ENCODE peak calls at places on chromosomes 16 and 17, in six cellular contexts. H is K562, N is stomach, Y is sigmoid colon, W is suprapubic skin, B is SK-N-SH. O is an unnamed sample.

GRCh38 chr17:56798916-56799315 is 34.8 kb downstream of the C17orf67 start:
- DNase-seq in H (peak; percentile 74), W (no peak), N (no peak), Y (no peak), B (no peak), O (no peak)

GRCh38 chr16:83205896-83206295 is 579.1 kb downstream of the CDH13 start:
- DNase-seq in W (no peak), B (no peak), N (no peak), Y (no peak), H (no peak), O (no peak)

GRCh38 chr16:23496826-23497542 is 13.3 kb downstream of the GGA2 start:
- DNase-seq in Y (no peak), B (no peak), N (no peak), W (no peak), H (no peak), O (no peak)

GRCh38 chr17:20008242-20009051 is 712 bp upstream of the SPECC1 start:
- DNase-seq in B (peak; percentile 66), W (no peak), N (no peak), Y (no peak), H (peak; percentile 59), O (no peak)

GRCh38 chr16:22969567-22969966 is 155.6 kb downstream of the HS3ST2 start:
- DNase-seq in B (no peak), Y (no peak), W (no peak), H (no peak), N (no peak), O (no peak)

GRCh38 chr17:46764709-46765401 is 53.6 kb downstream of the WNT3 start:
- DNase-seq in H (peak; percentile 87), W (no peak), Y (no peak), B (peak; percentile 59), N (peak; percentile 72), O (no peak)

GRCh38 chr17:42520540-42520951 is 15.5 kb upstream of the NAGLU start:
- DNase-seq in W (no peak), Y (no peak), H (peak; percentile 48), N (no peak), B (no peak), O (no peak)

GRCh38 chr17:61251939-61252865 is 147.4 kb upstream of the TBX2 start:
- DNase-seq in Y (peak; percentile 95), W (peak; percentile 87), N (peak; percentile 76), B (peak; percentile 42), H (no peak), O (peak; percentile 98)

GRCh38 chr17:8152112-8152775 is at the start of gene PER1:
- DNase-seq in N (peak; percentile 97), B (peak; percentile 94), H (peak; percentile 92), W (peak; percentile 98), Y (peak; percentile 99), O (peak; percentile 99)

GRCh38 chr17:51257150-51258081 is 2.4 kb downstream of the MBTD1 start:
- DNase-seq in B (no peak), Y (no peak), N (no peak), W (no peak), H (no peak), O (no peak)
- TF ChIP-seq POLR2AphosphoS5 in B (no peak), Y (no peak), N (no peak), W (no peak), H (no peak), O (no peak)

GRCh38 chr17:79843917-79844815 is 4.9 kb upstream of the CBX4 start:
- DNase-seq in N (peak; percentile 70), W (peak; percentile 80), H (no peak), B (peak; percentile 94), Y (peak; percentile 84), O (no peak)
- H3K27ac ChIP-seq in N (peak overlapping the region; percentile 70), W (peak overlapping the region; percentile 74), H (no peak overlapping the region), B (peak overlapping the region; percentile 50), Y (peak overlapping the region; percentile 60), O (peak overlapping the region; percentile 19)

DNA sequence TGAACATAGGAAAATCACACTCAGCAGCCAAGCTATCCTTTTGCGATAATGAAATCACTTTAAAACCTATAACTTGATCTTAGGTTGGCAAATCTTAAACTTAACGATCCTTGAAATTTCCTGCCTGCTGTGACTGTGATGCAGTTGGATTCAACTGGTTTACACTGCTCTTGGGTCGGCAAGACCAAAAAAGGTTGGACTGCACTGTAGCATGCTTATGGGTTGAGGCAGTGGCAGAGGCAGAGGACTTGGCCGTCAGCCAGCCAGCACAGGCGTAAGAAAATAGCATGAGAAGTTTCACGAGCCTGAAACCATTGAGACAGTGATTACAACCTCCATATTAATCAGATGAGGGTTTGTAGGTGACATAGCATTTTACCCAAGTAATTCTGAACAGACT is 21.4 kb downstream of the WSB1 start:
- DNase-seq in Y (peak; percentile 97), H (peak; percentile 21), B (no peak), N (peak; percentile 67), W (no peak), O (peak; percentile 94)
- TF ChIP-seq EP300 in Y (no peak), H (no peak), B (no peak), N (peak; percentile 29), W (no peak), O (no peak)

GRCh38 chr17:40349477-40350409 is 14.8 kb downstream of the GJD3 start:
- DNase-seq in W (peak; percentile 72), B (no peak), H (no peak), N (peak; percentile 63), Y (no peak), O (no peak)

GRCh38 chr17:40352779-40353394 is 11.7 kb downstream of the GJD3 start:
- DNase-seq in B (no peak), Y (no peak), W (no peak), N (no peak), H (peak; percentile 72), O (no peak)

GRCh38 chr17:40352044-40352778 is 12.3 kb downstream of the GJD3 start:
- DNase-seq in H (no peak), N (no peak), W (no peak), B (no peak), Y (no peak), O (no peak)

GRCh38 chr17:40350410-40351184 is 13.9 kb downstream of the GJD3 start:
- DNase-seq in N (no peak), W (peak; percentile 70), Y (no peak), B (peak; percentile 79), H (peak; percentile 47), O (no peak)

DNA sequence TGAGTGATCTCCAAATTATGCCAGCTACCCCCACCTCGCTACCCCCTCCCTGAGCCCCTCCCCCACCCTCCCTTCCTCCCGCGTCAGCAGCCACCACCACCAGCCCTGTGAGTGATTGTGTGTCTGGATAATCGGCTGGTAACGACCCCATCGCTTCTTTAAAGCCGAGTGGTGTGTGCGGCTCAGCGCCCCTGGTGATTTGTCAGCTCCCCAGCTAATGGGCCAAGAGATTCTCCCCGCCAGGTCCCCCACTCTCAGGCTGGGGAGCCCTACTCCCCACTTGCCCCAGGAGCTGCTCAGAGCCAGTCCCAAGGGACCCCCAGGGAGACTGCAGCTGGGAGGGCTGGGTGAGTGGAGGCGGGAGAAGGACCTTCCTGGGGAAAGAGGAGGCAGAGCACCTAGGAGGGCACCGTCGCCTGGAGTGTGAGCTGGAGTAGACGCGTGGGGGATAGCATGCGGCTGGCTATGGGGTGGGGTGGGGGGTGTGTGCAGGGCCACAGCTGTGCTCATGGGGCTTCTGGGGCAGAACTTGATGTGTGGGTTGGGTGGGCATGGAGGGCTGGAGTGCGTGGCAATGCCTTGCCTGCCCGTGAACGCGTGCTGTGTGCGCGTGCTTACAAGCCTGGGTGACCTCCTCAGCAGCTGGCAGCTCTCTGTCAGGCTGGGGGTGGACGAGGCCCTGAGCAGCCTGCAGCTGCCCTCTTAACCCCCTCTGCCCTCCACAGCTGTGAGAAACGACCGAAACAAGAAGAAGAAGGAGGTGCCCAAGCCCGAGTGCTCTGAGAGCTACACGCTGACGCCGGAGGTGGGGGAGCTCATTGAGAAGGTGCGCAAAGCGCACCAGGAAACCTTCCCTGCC is 13.1 kb downstream of the GJD3 start:
- DNase-seq in N (no peak), Y (no peak), W (no peak), B (peak; percentile 87), H (no peak), O (no peak)
- TF ChIP-seq POLR2AphosphoS5 in N (no peak), Y (no peak), W (no peak), B (no peak), H (no peak), O (no peak)

GRCh38 chr17:2137342-2138098 is 82.6 kb downstream of the HIC1 start:
- DNase-seq in W (no peak), H (peak; percentile 62), Y (no peak), N (no peak), B (no peak), O (no peak)
- H3K27ac ChIP-seq in W (no peak overlapping the region), H (peak overlapping the region; percentile 60), Y (no peak overlapping the region), N (peak overlapping the region; percentile 65), B (peak overlapping the region; percentile 85), O (no peak overlapping the region)

DNA sequence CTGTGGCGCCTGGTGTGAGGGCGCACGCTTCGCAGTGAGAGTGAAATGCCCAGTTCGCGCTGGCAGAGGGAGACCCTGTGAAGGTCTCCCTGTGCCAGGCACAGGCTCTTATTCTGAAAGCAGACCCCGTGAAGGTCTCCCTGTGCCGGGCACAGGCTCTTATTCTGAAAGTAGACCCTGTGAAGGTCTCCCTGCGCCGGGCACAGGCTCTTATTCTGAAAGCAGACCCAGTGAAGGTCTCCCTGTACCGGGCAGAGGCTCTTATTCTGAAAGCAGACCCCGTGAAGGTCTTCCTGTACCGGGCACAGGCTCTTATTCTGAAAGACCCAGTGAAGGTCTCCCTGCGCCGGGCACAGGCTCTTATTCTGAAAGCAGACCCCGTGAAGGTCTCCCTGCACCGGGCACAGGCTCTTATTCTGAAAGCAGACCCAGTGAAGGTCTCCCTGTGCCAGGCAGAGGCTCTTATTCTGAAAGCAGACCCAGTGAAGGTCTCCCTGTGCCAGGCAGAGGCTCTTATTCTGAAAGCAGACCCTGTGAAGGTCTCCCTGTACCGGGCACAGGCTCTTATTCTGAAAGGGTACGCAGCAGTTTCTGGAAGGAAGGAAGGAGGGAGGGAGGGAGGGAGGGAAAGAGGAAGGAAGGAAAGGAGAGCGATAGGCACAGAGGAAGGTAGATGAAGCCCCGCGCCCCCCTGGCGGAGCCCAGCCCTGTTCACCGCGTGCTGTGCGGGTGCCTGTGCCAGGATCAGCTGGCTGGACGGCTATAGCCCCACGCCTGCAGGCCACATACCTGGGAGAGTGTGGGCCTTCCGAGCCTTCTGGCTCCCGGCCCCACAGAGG is 55.3 kb downstream of the WDR45B start:
- DNase-seq in Y (peak; percentile 91), W (peak; percentile 82), H (no peak), B (peak; percentile 84), N (peak; percentile 82), O (no peak)
- TF ChIP-seq EP300 in Y (no peak), W (no peak), H (no peak), B (no peak), N (no peak), O (no peak)

GRCh38 chr16:87860553-87861299 is 8.6 kb downstream of the SLC7A5 start:
- DNase-seq in B (peak; percentile 30), H (peak; percentile 78), N (no peak), W (no peak), Y (peak; percentile 88), O (no peak)
- TF ChIP-seq POLR2AphosphoS5 in B (no peak), H (peak; percentile 27), N (no peak), W (no peak), Y (peak; percentile 36), O (peak; percentile 39)

GRCh38 chr16:85463672-85464071 is 149.4 kb upstream of the GSE1 start:
- DNase-seq in Y (no peak), W (no peak), B (no peak), N (no peak), H (peak; percentile 37), O (no peak)

GRCh38 chr16:85466989-85467388 is 146.1 kb upstream of the GSE1 start:
- DNase-seq in Y (no peak), B (no peak), H (no peak), W (no peak), N (no peak), O (no peak)

GRCh38 chr16:85463228-85463611 is 149.9 kb upstream of the GSE1 start:
- DNase-seq in H (peak; percentile 82), Y (no peak), B (no peak), N (no peak), W (no peak), O (no peak)

GRCh38 chr16:85464342-85465305 is 148.5 kb upstream of the GSE1 start:
- DNase-seq in H (no peak), B (no peak), W (no peak), Y (no peak), N (no peak), O (no peak)

GRCh38 chr16:85465328-85466307 is 147.5 kb upstream of the GSE1 start:
- DNase-seq in Y (no peak), N (no peak), H (no peak), W (no peak), B (peak; percentile 90), O (no peak)
- H3K27ac ChIP-seq in Y (no peak overlapping the region), N (no peak overlapping the region), H (no peak overlapping the region), W (no peak overlapping the region), B (peak overlapping the region; percentile 76), O (no peak overlapping the region)

O was measured in esophagus muscularis mucosa.